ENCODE peak calls at places on chromosomes 6 and 20, in seven cellular contexts. R is effector memory CD4-positive, alpha-beta T cell; H is activated CD8-positive, alpha-beta memory T cell treated with anti-CD3 and anti-CD28 coated beads for 4 hours; O is naive thymus-derived CD8-positive, alpha-beta T cell; L is germinal center; C is CD4-positive, alpha-beta T cell; M is HCT116. E is an unnamed sample.

GRCh38 chr6:68235192-68235812 is 399.8 kb upstream of the ADGRB3 start:
- DNase-seq in R (no peak), H (no peak), O (no peak), L (no peak), C (no peak), M (no peak), E (peak)

GRCh38 chr6:154384196-154384595 is 27.6 kb upstream of the IPCEF1 start:
- DNase-seq in R (no peak), H (no peak), O (no peak), L (no peak), C (no peak), M (no peak), E (no peak)

GRCh38 chr6:138832182-138832581 is 36.3 kb downstream of the ECT2L start:
- DNase-seq in R (no peak), H (no peak), O (no peak), L (no peak), C (no peak), M (no peak), E (no peak)

GRCh38 chr6:137641474-137642077 is 147.4 kb upstream of the OLIG3 start:
- DNase-seq in R (peak), H (peak), O (peak), L (peak), C (peak), M (peak), E (peak)

GRCh38 chr6:168196385-168196860 is 117.4 kb upstream of the FRMD1 start:
- DNase-seq in R (no peak), H (no peak), O (no peak), L (no peak), C (no peak), M (no peak), E (no peak)

GRCh38 chr20:1804554-1804956 is 90.7 kb upstream of the SIRPA start:
- DNase-seq in R (no peak), H (no peak), O (no peak), L (no peak), C (no peak), M (no peak), E (no peak)

GRCh38 chr20:11155156-11155805 is 481.5 kb upstream of the JAG1 start:
- DNase-seq in R (no peak), H (no peak), O (no peak), L (no peak), C (no peak), M (no peak), E (peak)

GRCh38 chr6:15033850-15034203 is 212.0 kb upstream of the JARID2 start:
- DNase-seq in R (no peak), H (no peak), O (no peak), L (no peak), C (no peak), M (no peak), E (no peak)

GRCh38 chr6:12296255-12296573 is 6.1 kb downstream of the EDN1 start:
- DNase-seq in R (no peak), H (no peak), O (no peak), L (no peak), C (no peak), M (no peak), E (peak)

E was measured in fibroblast of gingiva.